ENCODE peak calls at places on chromosomes 7 and 10, in ten cellular contexts. U is astrocyte; C is tibial nerve; L is PC-3; G is CD8-positive, alpha-beta memory T cell; O is gastrocnemius medialis; B is thoracic aorta; V is IMR-90; F is HCT116; J is mesendoderm. X is an unnamed sample. For H3K4me1, the result is how much of the 10 kb centered on the place peaks cover.

GRCh38 chr10:74901240-74901827 is 74.9 kb downstream of the KAT6B start:
- DNase-seq in O (no peak), F (no peak), V (no peak), U (no peak), G (no peak), J (no peak), B (no peak), L (no peak), C (no peak), X (no peak)

GRCh38 chr10:103637855-103638561 is 144.5 kb downstream of the NEURL1 start:
- DNase-seq in C (peak), U (peak), V (peak), L (no peak), B (peak), F (no peak), J (no peak), O (peak), G (no peak), X (peak)

GRCh38 chr7:114522081-114522480 is 107.5 kb downstream of the FOXP2 start:
- DNase-seq in C (no peak), G (no peak), U (no peak), B (no peak), O (no peak), V (no peak), F (no peak), J (no peak), L (no peak), X (no peak)

GRCh38 chr10:6140965-6141295 is 52.1 kb downstream of the RBM17 start:
- DNase-seq in U (no peak), O (no peak), V (no peak), G (no peak), L (no peak), F (no peak), C (no peak), J (no peak), B (no peak), X (no peak)

GRCh38 chr10:128008521-128009250 is 101.8 kb downstream of the PTPRE start:
- DNase-seq in J (no peak), O (no peak), C (no peak), L (no peak), F (no peak), G (no peak), B (no peak), V (no peak), U (no peak), X (no peak)

GRCh38 chr7:149354119-149354518 is 92.1 kb downstream of the ZNF783 start:
- DNase-seq in J (no peak), F (no peak), V (no peak), B (no peak), L (no peak), O (no peak), C (no peak), G (no peak), U (no peak), X (no peak)

GRCh38 chr10:49649294-49649693 is 30.2 kb upstream of the C10orf53 start:
- DNase-seq in G (no peak), U (no peak), V (no peak), O (no peak), B (no peak), F (no peak), L (no peak), C (no peak), J (peak), X (no peak)

GRCh38 chr10:3372284-3372683 is 199.7 kb upstream of the PITRM1 start:
- DNase-seq in C (peak), O (no peak), B (no peak), G (no peak), L (no peak), V (peak), U (peak), J (no peak), F (no peak), X (no peak)

GRCh38 chr7:149559711-149560110 is 62.1 kb upstream of the ZNF746 start:
- DNase-seq in O (no peak), C (no peak), B (no peak), L (peak), F (no peak), G (no peak), V (peak), U (peak), J (no peak), X (no peak)

DNA sequence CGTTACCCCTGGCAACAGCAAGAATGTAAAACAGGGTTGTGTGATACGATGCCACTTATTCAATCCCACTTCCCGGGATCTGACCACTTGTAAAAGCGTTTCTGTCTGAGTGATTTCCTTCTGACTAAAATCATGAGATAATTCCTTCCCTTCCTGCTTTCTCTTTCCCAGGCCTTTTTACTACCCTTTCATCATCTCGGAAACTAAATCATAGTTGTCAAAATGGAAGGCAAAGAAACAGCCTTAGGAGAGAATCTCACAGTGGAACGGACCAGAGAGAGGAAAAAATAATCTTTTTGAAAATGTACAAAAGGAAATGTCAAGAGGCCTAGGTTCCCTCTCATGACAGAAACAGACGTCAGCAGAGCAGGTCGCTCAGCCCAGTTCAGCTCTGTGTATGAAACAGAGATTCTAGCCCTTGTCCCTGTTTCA is 29.7 kb downstream of the DIP2C start:
- DNase-seq in J (no peak), V (peak), O (no peak), F (no peak), G (no peak), L (no peak), C (no peak), U (peak), B (no peak), X (peak)
- H3K4me1 ChIP-seq in J (under half), V (under half), O (half or more), F (under half), G (under half), L (under half), C (under half), U (under half), B (under half), X (half or more)

GRCh38 chr7:122311719-122312118 is 7.2 kb upstream of the FEZF1 start:
- DNase-seq in B (no peak), O (no peak), C (no peak), J (peak), G (no peak), F (no peak), L (no peak), V (no peak), U (no peak), X (no peak)
- H3K4me3 ChIP-seq in B (peak), O (no peak), C (no peak), J (no peak), G (no peak), F (no peak), L (no peak), V (no peak), U (no peak), X (peak)

GRCh38 chr10:921471-922414 is 9.8 kb downstream of the LARP4B start:
- DNase-seq in B (no peak), G (no peak), V (peak), U (peak), C (no peak), L (peak), F (no peak), O (no peak), J (no peak), X (no peak)
- H3K4me1 ChIP-seq in B (under half), G (under half), V (under half), U (under half), C (under half), L (under half), F (under half), O (under half), J (under half), X (under half)

DNA sequence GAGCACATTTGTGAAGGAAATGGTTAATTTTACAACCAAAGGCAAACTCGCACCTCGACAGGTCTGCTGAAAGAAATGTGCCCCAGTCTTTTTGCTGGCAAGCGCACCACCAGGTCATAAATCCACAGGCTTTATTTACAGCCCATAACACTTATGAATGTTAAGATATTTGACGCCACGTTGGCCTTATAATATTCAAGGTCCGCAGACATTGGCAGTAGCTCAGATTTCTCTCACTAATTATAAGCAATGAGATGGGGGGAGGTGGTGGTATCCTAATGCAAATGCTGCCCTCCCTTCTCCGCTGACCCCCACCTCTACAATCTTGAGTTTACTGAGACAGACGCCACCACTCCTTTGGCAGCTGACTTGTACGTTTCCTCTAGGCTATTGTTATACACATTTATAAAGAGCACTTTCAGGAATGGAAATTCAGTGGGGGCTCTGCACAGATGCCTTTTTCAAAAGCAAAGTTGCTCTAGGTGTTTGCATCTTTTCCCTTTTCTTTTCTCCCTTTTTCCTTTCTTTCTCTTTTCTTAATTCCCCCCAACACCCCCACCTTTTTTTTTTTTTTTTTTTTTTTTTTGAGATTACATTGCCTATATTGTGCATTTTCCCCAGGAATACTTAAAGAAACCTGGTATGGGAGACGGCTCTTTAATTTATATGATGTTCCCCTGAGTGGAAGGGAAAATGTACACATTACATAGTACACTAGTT is 6.7 kb downstream of the TCF7L2 start:
- DNase-seq in F (no peak), L (no peak), B (no peak), J (no peak), O (no peak), U (peak), C (no peak), V (no peak), G (no peak), X (no peak)
- H3K4me3 ChIP-seq in F (peak), L (peak), B (no peak), J (no peak), O (no peak), U (peak), C (no peak), V (no peak), G (no peak), X (peak)

GRCh38 chr10:102400061-102400460 is 4.6 kb downstream of the NFKB2 start:
- DNase-seq in G (no peak), J (no peak), F (no peak), B (no peak), U (no peak), C (no peak), L (no peak), V (no peak), O (no peak), X (no peak)

GRCh38 chr10:102400598-102401321 is 5.3 kb downstream of the NFKB2 start:
- DNase-seq in B (no peak), G (no peak), L (no peak), J (no peak), F (no peak), V (no peak), U (no peak), C (no peak), O (no peak), X (no peak)

GRCh38 chr10:102401322-102401614 is 5.8 kb downstream of the NFKB2 start:
- DNase-seq in L (no peak), G (no peak), U (no peak), B (no peak), J (no peak), C (no peak), F (no peak), V (no peak), O (no peak), X (no peak)

GRCh38 chr10:102398172-102399020 is 2.9 kb downstream of the NFKB2 start:
- DNase-seq in O (no peak), V (no peak), L (no peak), C (no peak), G (no peak), B (no peak), U (no peak), J (no peak), F (no peak), X (no peak)

DNA sequence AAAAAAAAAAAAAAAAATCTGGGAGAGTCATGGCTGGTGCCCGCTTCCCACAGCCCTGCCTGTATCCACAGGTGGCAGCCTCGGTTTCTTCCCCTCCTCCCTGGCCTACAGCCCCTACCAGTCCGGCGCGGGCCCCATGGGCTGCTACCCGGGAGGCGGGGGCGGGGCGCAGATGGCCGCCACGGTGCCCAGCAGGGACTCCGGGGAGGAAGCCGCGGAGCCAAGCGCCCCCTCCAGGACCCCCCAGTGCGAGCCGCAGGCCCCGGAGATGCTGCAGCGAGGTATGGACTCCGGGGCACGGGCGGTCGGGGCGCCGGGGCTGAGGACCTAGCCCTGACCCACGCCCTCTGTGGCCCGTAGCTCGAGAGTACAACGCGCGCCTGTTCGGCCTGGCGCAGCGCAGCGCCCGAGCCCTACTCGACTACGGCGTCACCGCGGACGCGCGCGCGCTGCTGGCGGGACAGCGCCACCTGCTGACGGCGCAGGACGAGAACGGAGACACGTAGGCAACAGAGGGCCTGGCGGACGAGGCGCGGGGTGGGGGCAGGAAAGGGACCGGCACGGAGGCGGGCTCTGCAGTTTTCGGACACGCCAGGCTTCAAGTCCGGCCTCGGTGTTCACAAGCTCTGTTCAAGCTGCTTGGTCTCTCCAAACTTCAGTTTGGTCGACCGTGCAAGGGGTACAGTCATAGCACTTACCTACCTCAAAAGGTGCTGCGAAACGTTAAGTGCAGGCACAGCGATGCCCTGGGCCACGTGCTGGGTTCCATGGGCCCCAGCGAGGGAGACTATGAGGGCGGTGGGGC is 3.9 kb downstream of the NFKB2 start:
- DNase-seq in F (peak), U (peak), G (peak), O (peak), J (peak), L (peak), B (peak), V (peak), C (peak), X (peak)
- H3K4me1 ChIP-seq in F (under half), U (under half), G (under half), O (under half), J (under half), L (under half), B (under half), V (under half), C (under half), X (under half)

DNA sequence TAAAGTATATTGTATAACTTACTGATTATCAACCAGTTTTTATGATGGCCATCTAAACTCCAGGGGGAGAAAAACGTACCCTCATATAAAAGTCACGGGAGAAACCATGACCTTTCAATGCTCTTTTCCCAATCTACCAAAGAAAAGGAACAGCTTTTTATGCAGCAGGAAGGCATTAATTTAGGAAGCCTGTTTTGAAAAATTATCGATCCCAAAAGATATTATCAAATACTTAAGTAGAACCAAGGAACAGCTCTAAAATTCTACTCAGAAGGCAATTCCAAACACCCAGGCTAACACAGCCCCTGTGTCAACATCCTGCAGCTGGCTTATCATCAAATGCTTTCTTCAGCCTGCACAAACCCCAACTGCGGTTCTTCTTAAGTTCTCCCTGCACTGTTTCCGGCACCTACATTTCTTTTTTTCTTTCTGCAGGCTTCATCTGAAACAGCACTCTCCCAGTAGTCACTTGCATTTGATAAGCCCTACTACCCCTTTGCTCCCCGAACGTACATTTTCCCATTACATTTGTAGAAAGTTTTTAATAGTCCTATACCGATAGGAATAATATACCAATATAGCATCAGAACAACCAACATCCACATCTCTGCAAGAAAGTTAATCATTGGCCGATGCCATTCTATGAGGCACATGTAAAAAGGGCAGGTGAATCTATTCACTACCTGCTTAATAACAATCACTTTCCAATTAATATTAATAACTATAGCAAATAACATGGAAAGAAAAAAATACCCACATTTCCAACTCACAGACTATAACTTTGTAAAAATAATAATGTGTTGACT is 47.9 kb downstream of the PIP4K2A start:
- DNase-seq in F (no peak), G (peak), V (peak), O (no peak), C (no peak), J (no peak), L (no peak), B (no peak), U (no peak), X (no peak)
- H3K4me3 ChIP-seq in F (no peak), G (peak), V (no peak), O (no peak), C (no peak), J (no peak), L (no peak), B (peak), U (no peak), X (no peak)

X was measured in tibial artery.